ENCODE peak calls at places on chromosomes 3 and 15, in nine cellular contexts. M, E, Z, Q, D, A, G, N and U are unnamed samples.

GRCh38 chr3:20236603-20237002 is 50.6 kb upstream of the SGO1 start:
- DNase-seq in M (no peak), D (no peak), Q (no peak), Z (no peak), A (no peak), E (no peak), N (no peak), G (no peak), U (no peak)

GRCh38 chr3:126287536-126288181 is 69.5 kb downstream of the KLF15 start:
- DNase-seq in G (no peak), D (no peak), N (peak), E (no peak), Q (no peak), Z (no peak), A (no peak), M (peak), U (no peak)

GRCh38 chr3:7144696-7145308 is 283.9 kb downstream of the GRM7 start:
- DNase-seq in Z (no peak), M (no peak), G (no peak), N (peak), E (no peak), A (no peak), Q (no peak), D (no peak), U (no peak)

GRCh38 chr3:14829811-14830210 is 11.0 kb downstream of the FGD5 start:
- DNase-seq in M (no peak), G (no peak), N (no peak), D (no peak), E (no peak), Q (no peak), Z (no peak), A (no peak), U (no peak)

GRCh38 chr3:73719413-73719831 is 94.7 kb upstream of the PDZRN3 start:
- DNase-seq in Q (no peak), Z (no peak), D (no peak), E (no peak), N (no peak), A (no peak), M (no peak), G (no peak), U (no peak)

GRCh38 chr3:67602816-67603215 is 51.6 kb downstream of the SUCLG2 start:
- DNase-seq in G (no peak), D (no peak), M (no peak), N (no peak), A (no peak), E (no peak), Q (no peak), Z (no peak), U (no peak)

GRCh38 chr3:4865714-4866113 is 113.5 kb upstream of the BHLHE40 start:
- DNase-seq in Q (no peak), Z (no peak), A (no peak), M (no peak), E (no peak), G (no peak), D (no peak), N (no peak), U (no peak)

GRCh38 chr15:69607101-69607500 is 154.5 kb downstream of the RPLP1 start:
- DNase-seq in G (no peak), D (no peak), E (no peak), N (no peak), Q (no peak), Z (no peak), M (peak), A (no peak), U (no peak)

GRCh38 chr3:189276481-189277190 is 104.9 kb downstream of the TPRG1 start:
- DNase-seq in M (no peak), N (no peak), D (no peak), A (no peak), G (peak), E (no peak), Z (no peak), Q (no peak), U (no peak)

GRCh38 chr15:38068600-38068999 is 134.2 kb downstream of the TMCO5A start:
- DNase-seq in N (no peak), Z (no peak), Q (no peak), E (no peak), D (no peak), M (no peak), G (no peak), A (no peak), U (no peak)

GRCh38 chr3:195165790-195166189 is 105.2 kb downstream of the XXYLT1 start:
- DNase-seq in A (no peak), Q (no peak), D (no peak), G (no peak), N (no peak), Z (no peak), M (peak), E (no peak), U (no peak)

GRCh38 chr3:137709011-137709601 is 55.0 kb upstream of the SOX14 start:
- DNase-seq in G (no peak), D (no peak), E (no peak), Z (no peak), A (no peak), Q (no peak), N (peak), M (no peak), U (no peak)

GRCh38 chr3:156646958-156647357 is 27.4 kb upstream of the TIPARP start:
- DNase-seq in D (no peak), N (no peak), M (no peak), A (no peak), E (no peak), Z (no peak), G (no peak), Q (no peak), U (no peak)

GRCh38 chr3:33181229-33181628 is 37.4 kb downstream of the SUSD5 start:
- DNase-seq in D (no peak), Q (no peak), A (no peak), N (no peak), Z (no peak), M (no peak), E (no peak), G (no peak), U (no peak)